ENCODE peak calls at places on chromosomes 4 and X, in ten cellular contexts. H is EL; P is stromal cell of bone marrow; D is activated CD4-positive, CD25-positive, alpha-beta regulatory T cell; B is HCEC 1CT; A is LoVo; F is CD8-positive, alpha-beta memory T cell; N is posterior vena cava; G is AG10803; R is activated CD8-positive, alpha-beta memory T cell treated with anti-CD3 and anti-CD28 coated beads, Interleukin-2, amount 10 ng/mL, durations not matched to agents 7 days and 5 days. Y is an unnamed sample.

GRCh38 chrX:46693149-46693548 is 65.8 kb downstream of the SLC9A7 start:
- DNase-seq in H (no peak), P (no peak), D (no peak), B (no peak), A (no peak), F (no peak), N (no peak), G (no peak), R (no peak), Y (no peak)

GRCh38 chr4:4890574-4891260 is 31.3 kb downstream of the MSX1 start:
- DNase-seq in H (no peak), P (no peak), D (no peak), B (no peak), A (no peak), F (no peak), N (no peak), G (no peak), R (no peak), Y (no peak)

GRCh38 chrX:41381685-41382084 is 47.7 kb downstream of the DDX3X start:
- DNase-seq in H (peak), P (peak), D (no peak), B (peak), A (peak), F (no peak), N (no peak), G (peak), R (no peak), Y (no peak)

GRCh38 chr4:101081695-101082369 is 265.5 kb downstream of the PPP3CA start:
- DNase-seq in H (no peak), P (no peak), D (no peak), B (no peak), A (no peak), F (no peak), N (no peak), G (no peak), R (no peak), Y (no peak)

GRCh38 chr4:11073621-11074051 is 355.1 kb downstream of the HS3ST1 start:
- DNase-seq in H (no peak), P (peak), D (no peak), B (no peak), A (no peak), F (no peak), N (peak), G (peak), R (no peak), Y (no peak)

GRCh38 chrX:96538104-96538725 is 146.4 kb upstream of the DIAPH2 start:
- DNase-seq in H (no peak), P (no peak), D (no peak), B (no peak), A (peak), F (no peak), N (no peak), G (no peak), R (no peak), Y (no peak)

GRCh38 chr4:77734928-77735327 is 84.2 kb downstream of the CNOT6L start:
- DNase-seq in H (peak), P (peak), D (no peak), B (peak), A (peak), F (peak), N (no peak), G (peak), R (peak), Y (peak)

GRCh38 chr4:55754754-55755350 is 64.7 kb upstream of the EXOC1L start:
- DNase-seq in H (peak), P (no peak), D (no peak), B (peak), A (no peak), F (no peak), N (no peak), G (peak), R (no peak), Y (no peak)

GRCh38 chr4:167854881-167855280 is 237.5 kb upstream of the ANXA10 start:
- DNase-seq in H (peak), P (no peak), D (no peak), B (no peak), A (no peak), F (no peak), N (no peak), G (no peak), R (no peak), Y (no peak)

GRCh38 chrX:49082472-49082871 is 2.8 kb upstream of the WDR45 start:
- DNase-seq in H (no peak), P (no peak), D (no peak), B (no peak), A (no peak), F (no peak), N (no peak), G (no peak), R (no peak), Y (no peak)

GRCh38 chr4:111269439-111269838 is 646.6 kb upstream of the PITX2 start:
- DNase-seq in H (peak), P (no peak), D (no peak), B (no peak), A (peak), F (no peak), N (no peak), G (no peak), R (no peak), Y (no peak)

GRCh38 chr4:86302242-86302641 is 57.6 kb downstream of the MAPK10 start:
- DNase-seq in H (no peak), P (no peak), D (no peak), B (no peak), A (no peak), F (no peak), N (no peak), G (peak), R (no peak), Y (no peak)

GRCh38 chr4:143286733-143287570 is 49.7 kb upstream of the GAB1 start:
- DNase-seq in H (peak), P (peak), D (no peak), B (peak), A (no peak), F (no peak), N (no peak), G (peak), R (no peak), Y (no peak)

GRCh38 chr4:47750771-47751170 is 87.1 kb downstream of the CORIN start:
- DNase-seq in H (no peak), P (no peak), D (no peak), B (no peak), A (no peak), F (no peak), N (no peak), G (no peak), R (no peak), Y (no peak)

GRCh38 chr4:37434469-37434868 is 189.9 kb downstream of the NWD2 start:
- DNase-seq in H (peak), P (no peak), D (no peak), B (no peak), A (no peak), F (no peak), N (no peak), G (peak), R (no peak), Y (no peak)

GRCh38 chrX:73683236-73683859 is 120.4 kb downstream of the CHIC1 start:
- DNase-seq in H (peak), P (peak), D (no peak), B (peak), A (no peak), F (no peak), N (no peak), G (peak), R (no peak), Y (no peak)

GRCh38 chr4:2964077-2964471 is 703 bp downstream of the GRK4 start:
- DNase-seq in H (no peak), P (no peak), D (no peak), B (no peak), A (no peak), F (no peak), N (no peak), G (no peak), R (no peak), Y (no peak)

GRCh38 chr4:43754566-43754965 is 694.0 kb downstream of the KCTD8 start:
- DNase-seq in H (no peak), P (no peak), D (no peak), B (no peak), A (no peak), F (no peak), N (no peak), G (no peak), R (no peak), Y (no peak)

GRCh38 chr4:142236268-142236667 is 599.9 kb downstream of the IL15 start:
- DNase-seq in H (no peak), P (no peak), D (no peak), B (no peak), A (no peak), F (no peak), N (no peak), G (peak), R (no peak), Y (no peak)

GRCh38 chr4:848307-848691 is 22.4 kb upstream of the CPLX1 start:
- DNase-seq in H (no peak), P (no peak), D (no peak), B (no peak), A (no peak), F (no peak), N (no peak), G (no peak), R (no peak), Y (no peak)

Y was measured in NK-92 treated with Interleukin-12 subunit alpha and Interleukin-12 subunit beta, amount 100 ng/mL, for 24 hours.